ENCODE peak calls at places on chromosomes 1 and 21, in nine cellular contexts. Z, W, V, O, M, B, U, H and C are unnamed samples.

GRCh38 chr1:192552619-192553225 is 22.9 kb upstream of the RGS1 start:
- DNase-seq in Z (no peak), W (no peak), V (no peak), O (no peak), M (no peak), B (no peak), U (no peak), H (no peak), C (no peak)

GRCh38 chr1:225350872-225351271 is 77.0 kb downstream of the LBR start:
- DNase-seq in Z (no peak), W (no peak), V (no peak), O (no peak), M (no peak), B (no peak), U (no peak), H (no peak), C (no peak)

GRCh38 chr1:56963667-56964066 is 2.1 kb downstream of the C8B start:
- DNase-seq in Z (no peak), W (no peak), V (peak; percentile 23), O (no peak), M (no peak), B (no peak), U (no peak), H (no peak), C (no peak)

GRCh38 chr1:21926814-21927530 is 10.1 kb downstream of the HSPG2 start:
- DNase-seq in Z (no peak), W (peak; percentile 63), V (peak; percentile 89), O (peak; percentile 92), M (peak; percentile 89), B (peak; percentile 96), U (no peak), H (no peak), C (no peak)

GRCh38 chr1:43973981-43974442 is 748 bp upstream of the ATP6V0B start:
- DNase-seq in Z (no peak), W (peak; percentile 34), V (no peak), O (no peak), M (no peak), B (peak; percentile 22), U (no peak), H (peak; percentile 47), C (no peak)

GRCh38 chr1:176341656-176342055 is 121.3 kb upstream of the PAPPA2 start:
- DNase-seq in Z (no peak), W (no peak), V (no peak), O (no peak), M (no peak), B (no peak), U (no peak), H (no peak), C (no peak)

GRCh38 chr1:39409055-39409816 is 82.2 kb upstream of the BMP8A start:
- DNase-seq in Z (no peak), W (peak; percentile 78), V (peak; percentile 77), O (peak; percentile 79), M (peak; percentile 62), B (peak; percentile 94), U (peak; percentile 34), H (peak; percentile 96), C (peak; percentile 48)

GRCh38 chr21:22791986-22792560 is 1793.9 kb downstream of the NCAM2 start:
- DNase-seq in Z (no peak), W (peak; percentile 52), V (peak; percentile 70), O (no peak), M (peak; percentile 46), B (peak; percentile 32), U (peak; percentile 53), H (peak; percentile 77), C (peak; percentile 39)

GRCh38 chr1:165239873-165240272 is 116.6 kb downstream of the LMX1A start:
- DNase-seq in Z (no peak), W (no peak), V (no peak), O (no peak), M (no peak), B (no peak), U (no peak), H (no peak), C (no peak)